ENCODE peak calls at places on chromosomes 16 and 17, in six cellular contexts. M is ovary, K is BJ, S is cardiac muscle cell, G is Caco-2, T is heart right ventricle. X is an unnamed sample.

GRCh38 chr16:6019490-6019991 is 921.9 kb upstream of the EEF2KMT start:
- DNase-seq in M (no peak), K (no peak), S (peak), G (no peak), T (no peak), X (no peak)

GRCh38 chr16:4200000-4200780 is 41.7 kb downstream of the SRL start:
- DNase-seq in M (peak), K (peak), S (peak), G (peak), T (peak), X (no peak)

GRCh38 chr17:67950945-67951344 is 45.3 kb downstream of the C17orf58 start:
- DNase-seq in M (no peak), K (no peak), S (no peak), G (no peak), T (no peak), X (no peak)

GRCh38 chr17:9237661-9238301 is 216.5 kb downstream of the NTN1 start:
- DNase-seq in M (no peak), K (no peak), S (no peak), G (no peak), T (no peak), X (no peak)

GRCh38 chr17:42679492-42680330 is 1.9 kb downstream of the CCR10 start:
- DNase-seq in M (peak), K (no peak), S (peak), G (peak), T (peak), X (no peak)

GRCh38 chr17:80861892-80862291 is 129.7 kb upstream of the CHMP6 start:
- DNase-seq in M (no peak), K (no peak), S (peak), G (no peak), T (no peak), X (no peak)

GRCh38 chr16:50820225-50820624 is 78.3 kb downstream of the CYLD start:
- DNase-seq in M (no peak), K (no peak), S (no peak), G (no peak), T (no peak), X (no peak)

GRCh38 chr16:89017956-89018604 is 41.1 kb upstream of the CBFA2T3 start:
- DNase-seq in M (no peak), K (no peak), S (no peak), G (no peak), T (no peak), X (no peak)

GRCh38 chr16:3168706-3169105 is 19.3 kb upstream of the OR1F1 start:
- DNase-seq in M (no peak), K (no peak), S (no peak), G (no peak), T (no peak), X (no peak)

GRCh38 chr16:88719267-88719932 is 13.1 kb downstream of the CTU2 start:
- DNase-seq in M (no peak), K (no peak), S (no peak), G (no peak), T (peak), X (no peak)

GRCh38 chr17:34178047-34178446 is 77.0 kb upstream of the CCL2 start:
- DNase-seq in M (no peak), K (no peak), S (peak), G (no peak), T (no peak), X (no peak)

GRCh38 chr17:4261452-4261851 is 2.3 kb downstream of the ANKFY1 start:
- DNase-seq in M (no peak), K (no peak), S (no peak), G (no peak), T (no peak), X (no peak)
- H3K4me3 ChIP-seq in M (no peak), K (no peak), S (no peak), G (no peak), T (no peak), X (no peak)

GRCh38 chr16:78705694-78706093 is 606.2 kb downstream of the WWOX start:
- DNase-seq in M (no peak), K (no peak), S (peak), G (peak), T (no peak), X (peak)
- TF ChIP-seq CTCF in M (no peak), K (peak), S (peak), G (peak), T (peak), X (peak)

DNA sequence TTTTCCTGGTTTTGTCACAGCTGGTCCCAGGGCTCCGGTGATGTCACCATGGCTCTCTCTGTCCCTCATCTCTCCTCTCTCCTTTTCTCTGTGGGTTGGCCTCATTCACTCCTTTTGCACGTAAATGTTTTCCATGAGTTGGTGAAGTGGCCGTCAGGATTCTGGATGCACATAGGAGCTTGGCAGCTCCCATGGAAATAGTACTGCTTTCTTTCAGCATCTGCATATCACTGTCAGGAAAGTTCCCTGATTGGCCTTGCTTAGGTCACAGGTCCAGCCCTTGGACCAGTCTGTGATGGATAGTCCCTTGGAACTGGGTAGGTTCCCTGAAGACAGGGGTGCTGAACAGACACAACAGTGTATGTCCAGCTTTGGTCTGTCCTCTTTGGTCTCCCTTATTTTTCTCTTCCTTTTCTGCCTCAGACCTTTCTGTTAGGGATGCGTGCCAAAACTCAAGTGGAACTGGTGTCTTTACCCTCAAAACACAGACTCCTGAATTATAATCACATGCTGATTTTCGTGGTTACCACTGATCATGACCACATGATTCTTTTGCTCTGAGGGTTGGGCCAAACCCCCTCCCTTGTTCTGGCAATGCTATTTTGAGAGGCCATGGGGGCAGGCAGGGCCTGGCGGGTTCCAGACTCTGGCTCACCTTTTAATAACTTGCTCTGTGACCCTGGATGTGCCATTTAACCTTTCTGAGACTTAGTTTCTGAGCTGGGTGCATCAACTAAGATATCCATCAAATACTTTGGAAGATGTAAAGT is 99.0 kb downstream of the MSI2 start:
- DNase-seq in M (no peak), K (no peak), S (peak), G (no peak), T (no peak), X (no peak)
- H3K4me3 ChIP-seq in M (no peak), K (no peak), S (no peak), G (no peak), T (no peak), X (no peak)

GRCh38 chr16:85057212-85057889 is 29.8 kb downstream of the KIAA0513 start:
- DNase-seq in M (no peak), K (no peak), S (peak), G (peak), T (no peak), X (no peak)
- TF ChIP-seq CTCF in M (no peak), K (peak), S (no peak), G (peak), T (peak), X (peak)

GRCh38 chr16:14015017-14015416 is 56.1 kb upstream of the MRTFB start:
- DNase-seq in M (no peak), K (no peak), S (no peak), G (no peak), T (no peak), X (no peak)
- H3K4me3 ChIP-seq in M (no peak), K (no peak), S (no peak), G (no peak), T (peak), X (no peak)

GRCh38 chr17:29568331-29569244 is at the start of gene TP53I13:
- DNase-seq in M (peak), K (no peak), S (peak), G (peak), T (peak), X (no peak)

GRCh38 chr17:29567362-29568330 is 809 bp upstream of the ABHD15 start:
- DNase-seq in M (peak), K (no peak), S (peak), G (peak), T (peak), X (no peak)

GRCh38 chr17:29566473-29567361 is at the start of gene ABHD15:
- DNase-seq in M (peak), K (no peak), S (peak), G (peak), T (peak), X (no peak)

GRCh38 chr17:29563816-29564215 is 3.0 kb downstream of the ABHD15 start:
- DNase-seq in M (no peak), K (no peak), S (no peak), G (no peak), T (no peak), X (no peak)

GRCh38 chr17:29565643-29566472 is 979 bp downstream of the ABHD15 start:
- DNase-seq in M (peak), K (no peak), S (peak), G (peak), T (peak), X (no peak)
- TF ChIP-seq CTCF in M (no peak), K (no peak), S (peak), G (peak), T (peak), X (no peak)

GRCh38 chr17:45411348-45412105 is 21.1 kb downstream of the ARHGAP27 start:
- DNase-seq in M (no peak), K (no peak), S (no peak), G (no peak), T (no peak), X (no peak)

GRCh38 chr17:45408611-45409421 is 23.9 kb downstream of the ARHGAP27 start:
- DNase-seq in M (no peak), K (no peak), S (peak), G (no peak), T (no peak), X (no peak)

GRCh38 chr17:45413498-45413923 is 19.2 kb downstream of the ARHGAP27 start:
- DNase-seq in M (no peak), K (no peak), S (no peak), G (no peak), T (peak), X (no peak)

GRCh38 chr17:45409659-45410076 is 23.0 kb downstream of the ARHGAP27 start:
- DNase-seq in M (no peak), K (no peak), S (no peak), G (no peak), T (no peak), X (no peak)

DNA sequence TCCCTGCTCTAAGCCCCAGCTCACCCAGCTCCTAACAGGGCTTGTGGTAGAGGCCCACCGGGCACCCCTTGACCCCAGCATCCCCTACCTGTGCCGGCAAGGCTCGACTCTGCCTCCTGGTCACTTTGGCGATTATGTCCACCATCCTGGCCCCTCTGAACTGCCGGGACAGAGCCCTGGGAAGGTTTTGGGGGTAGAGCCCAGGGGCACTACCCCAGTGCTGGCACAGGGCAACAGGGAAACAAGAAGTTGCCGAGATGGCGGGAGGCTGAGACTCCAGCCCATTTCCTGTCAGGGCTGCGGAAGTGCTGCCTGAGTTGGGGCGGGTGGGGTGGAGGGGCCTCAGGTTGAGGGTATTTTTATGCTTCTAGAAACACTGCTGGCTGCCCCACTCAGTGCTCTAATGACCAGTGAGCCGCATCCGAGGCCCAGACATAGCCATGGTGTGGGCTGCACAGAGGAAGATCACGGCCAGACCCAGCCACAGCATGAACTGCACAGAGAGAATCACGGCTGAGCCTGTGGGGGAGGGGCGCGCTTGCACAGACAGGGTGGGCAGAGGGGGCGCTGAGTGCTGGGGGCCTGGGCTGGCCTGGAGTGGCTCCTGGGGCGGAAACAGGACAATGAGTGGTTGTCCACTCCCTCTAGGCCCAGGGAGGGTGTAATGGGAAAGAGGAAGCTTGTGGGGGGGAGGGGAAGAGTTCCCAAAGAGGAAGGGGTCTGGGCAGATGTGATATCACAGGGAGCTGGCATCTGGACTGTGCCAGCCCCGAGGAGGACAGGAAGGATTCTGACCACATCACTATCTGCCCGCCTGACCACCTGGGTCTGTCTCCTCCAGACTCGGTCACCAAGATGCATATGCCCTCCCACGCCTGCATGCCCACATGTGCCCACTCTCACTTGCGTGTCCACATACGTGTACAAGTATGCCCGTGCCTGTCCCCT is 22.3 kb downstream of the ARHGAP27 start:
- DNase-seq in M (no peak), K (no peak), S (no peak), G (no peak), T (no peak), X (no peak)
- H3K4me3 ChIP-seq in M (peak), K (no peak), S (no peak), G (no peak), T (peak), X (no peak)